ENCODE peak calls at places on chromosomes 5 and 9, in six cellular contexts. F, L, Q, I, T and N are unnamed samples.

GRCh38 chr9:23790341-23791260 is 35.4 kb downstream of the ELAVL2 start:
- DNase-seq in F (no peak), L (no peak), Q (no peak), I (no peak), T (no peak), N (no peak)

GRCh38 chr5:59640411-59640810 is 253.1 kb downstream of the PDE4D start:
- DNase-seq in F (no peak), L (no peak), Q (no peak), I (no peak), T (no peak), N (no peak)

GRCh38 chr9:3553076-3553765 is 27.4 kb upstream of the RFX3 start:
- DNase-seq in F (no peak), L (no peak), Q (no peak), I (no peak), T (no peak), N (no peak)

GRCh38 chr5:57442080-57442839 is 40.4 kb downstream of the ACTBL2 start:
- DNase-seq in F (no peak), L (no peak), Q (no peak), I (no peak), T (no peak), N (no peak)

GRCh38 chr9:116998305-116998704 is 311.2 kb downstream of the TRIM32 start:
- DNase-seq in F (no peak), L (no peak), Q (no peak), I (no peak), T (peak), N (no peak)

GRCh38 chr5:146050061-146050460 is 55.3 kb downstream of the PLAC8L1 start:
- DNase-seq in F (no peak), L (no peak), Q (no peak), I (no peak), T (no peak), N (no peak)

GRCh38 chr5:17087035-17087434 is 130.4 kb upstream of the BASP1 start:
- DNase-seq in F (no peak), L (no peak), Q (no peak), I (no peak), T (no peak), N (no peak)

GRCh38 chr5:106020889-106021288 is 1649.8 kb downstream of the EFNA5 start:
- DNase-seq in F (no peak), L (no peak), Q (no peak), I (no peak), T (no peak), N (no peak)

GRCh38 chr9:15253197-15253596 is 53.8 kb downstream of the TTC39B start:
- DNase-seq in F (no peak), L (no peak), Q (no peak), I (no peak), T (no peak), N (no peak)

GRCh38 chr5:87195104-87195581 is 72.5 kb upstream of the RASA1 start:
- DNase-seq in F (no peak), L (no peak), Q (no peak), I (no peak), T (no peak), N (no peak)

GRCh38 chr5:136374003-136374402 is 8.7 kb upstream of the TRPC7 start:
- DNase-seq in F (no peak), L (no peak), Q (no peak), I (no peak), T (no peak), N (no peak)

GRCh38 chr5:129096382-129096991 is 1.9 kb downstream of the ISOC1 start:
- DNase-seq in F (no peak), L (no peak), Q (no peak), I (no peak), T (no peak), N (no peak)

GRCh38 chr9:14529047-14529446 is 164.2 kb downstream of the ZDHHC21 start:
- DNase-seq in F (no peak), L (no peak), Q (no peak), I (no peak), T (no peak), N (no peak)